ENCODE peak calls at places on chromosomes 3 and 15, in six cellular contexts. J is heart right ventricle, T is lung, S is AG04449, I is AG04450, D is A549. U is an unnamed sample.

GRCh38 chr3:94616833-94617232 is 554.0 kb downstream of the NSUN3 start:
- DNase-seq in S (no peak), J (no peak), I (no peak), D (peak; percentile 78), T (no peak), U (no peak)

GRCh38 chr3:16060358-16060852 is 114.1 kb upstream of the GALNT15 start:
- DNase-seq in T (peak; percentile 48), D (peak; percentile 98), S (peak; percentile 100), J (no peak), I (peak; percentile 99), U (peak; percentile 84)

GRCh38 chr3:62103531-62103930 is 269.8 kb downstream of the FEZF2 start:
- DNase-seq in T (no peak), J (no peak), I (no peak), S (no peak), D (no peak), U (no peak)

GRCh38 chr15:36136054-36136453 is 443.4 kb upstream of the CDIN1 start:
- DNase-seq in T (no peak), J (no peak), S (no peak), D (no peak), I (no peak), U (no peak)

GRCh38 chr15:66323312-66323928 is 30.1 kb downstream of the DIS3L start:
- DNase-seq in T (no peak), I (no peak), J (no peak), S (no peak), D (no peak), U (no peak)

GRCh38 chr3:194204036-194204792 is 68.3 kb downstream of the HES1 start:
- DNase-seq in I (no peak), J (no peak), S (no peak), D (no peak), T (no peak), U (no peak)

GRCh38 chr15:65836665-65837064 is 32.6 kb upstream of the RAB11A start:
- DNase-seq in S (no peak), T (no peak), I (no peak), D (no peak), J (no peak), U (no peak)

GRCh38 chr3:188262913-188263683 is 109.1 kb downstream of the LPP start:
- DNase-seq in I (no peak), D (peak; percentile 89), T (no peak), J (no peak), S (no peak), U (no peak)

GRCh38 chr3:69787436-69788168 is 48.3 kb downstream of the MITF start:
- DNase-seq in S (no peak), J (no peak), I (peak; percentile 29), D (peak; percentile 28), T (no peak), U (no peak)

GRCh38 chr3:77038468-77038927 is 1.4 kb upstream of the ROBO2 start:
- DNase-seq in S (peak; percentile 23), J (peak; percentile 38), I (peak; percentile 70), T (peak; percentile 55), D (peak; percentile 77), U (peak; percentile 77)

GRCh38 chr15:90149609-90150340 is 47.5 kb upstream of the IDH2 start:
- DNase-seq in I (no peak), T (no peak), S (no peak), J (no peak), D (no peak), U (no peak)

GRCh38 chr3:52532838-52533622 is 627 bp downstream of the NT5DC2 start:
- DNase-seq in S (no peak), J (peak; percentile 47), D (no peak), T (no peak), I (no peak), U (peak; percentile 58)

GRCh38 chr15:63351170-63351569 is 30.5 kb downstream of the CA12 start:
- DNase-seq in T (no peak), I (no peak), S (no peak), D (no peak), J (no peak), U (no peak)
- H3K4me3 ChIP-seq in T (no peak overlapping the region), I (no peak overlapping the region), S (no peak overlapping the region), D (no peak overlapping the region), J (no peak overlapping the region), U (no peak overlapping the region)

GRCh38 chr3:9401986-9402385 is 4.6 kb downstream of the SETD5 start:
- DNase-seq in J (no peak), I (no peak), T (no peak), S (no peak), D (no peak), U (no peak)
- H3K4me3 ChIP-seq in J (no peak overlapping the region), I (peak overlapping the region; percentile 31), T (no peak overlapping the region), S (no peak overlapping the region), D (peak overlapping the region; percentile 84), U (no peak overlapping the region)

DNA sequence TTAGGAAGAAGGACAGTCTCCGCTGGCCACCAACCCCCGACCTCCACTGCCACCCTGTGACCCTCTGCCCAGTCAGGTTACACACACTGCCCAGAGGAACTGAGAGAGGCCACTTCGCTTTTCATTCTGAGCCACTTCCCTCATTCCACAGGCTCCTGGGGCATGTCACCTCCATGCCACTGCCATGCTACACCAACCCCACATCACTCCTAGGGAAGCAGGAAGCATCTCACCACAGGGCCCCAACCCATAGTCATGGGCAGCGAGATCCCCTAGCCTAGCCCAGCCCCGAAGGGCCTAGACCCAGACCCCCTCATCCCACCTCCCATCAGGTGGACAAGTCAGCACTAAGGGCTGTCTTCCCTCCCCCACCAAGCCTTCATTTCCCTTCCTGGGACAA is 1.4 kb downstream of the PLCB2 start:
- DNase-seq in S (no peak), I (no peak), D (no peak), J (no peak), T (no peak), U (no peak)
- H3K4me3 ChIP-seq in S (no peak overlapping the region), I (no peak overlapping the region), D (no peak overlapping the region), J (no peak overlapping the region), T (no peak overlapping the region), U (no peak overlapping the region)

GRCh38 chr3:141326626-141327025 is 41.7 kb upstream of the ZBTB38 start:
- DNase-seq in I (no peak), T (no peak), J (no peak), S (no peak), D (no peak), U (no peak)

GRCh38 chr3:141328286-141329166 is 39.8 kb upstream of the ZBTB38 start:
- DNase-seq in D (no peak), J (peak; percentile 43), T (no peak), I (no peak), S (no peak), U (no peak)

GRCh38 chr3:141323936-141324704 is 44.2 kb upstream of the ZBTB38 start:
- DNase-seq in T (no peak), I (no peak), S (no peak), J (no peak), D (no peak), U (no peak)

GRCh38 chr3:141330235-141330634 is 38.1 kb upstream of the ZBTB38 start:
- DNase-seq in D (no peak), I (no peak), T (no peak), J (no peak), S (no peak), U (no peak)

DNA sequence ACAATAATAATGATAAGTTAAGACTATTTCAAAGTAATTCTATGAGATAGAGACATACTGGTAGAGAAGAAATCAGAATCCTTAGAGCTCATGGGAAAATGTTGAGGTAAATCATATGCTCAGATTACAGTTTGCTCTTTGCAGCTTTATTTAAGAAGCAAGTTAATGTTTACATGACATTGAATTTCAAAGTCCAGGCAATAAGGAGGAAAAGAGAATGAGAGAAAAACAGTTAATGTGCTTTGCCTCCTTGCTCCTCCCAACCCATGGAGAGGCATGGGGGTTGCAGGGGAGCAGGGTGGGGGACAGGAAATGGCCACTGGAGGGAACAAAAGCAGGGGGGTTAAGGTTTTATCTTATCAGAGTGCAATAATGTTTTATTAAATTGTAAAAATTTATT is 42.2 kb upstream of the ZBTB38 start:
- DNase-seq in T (no peak), I (no peak), S (no peak), D (peak; percentile 76), J (no peak), U (no peak)
- H3K4me3 ChIP-seq in T (no peak overlapping the region), I (no peak overlapping the region), S (no peak overlapping the region), D (no peak overlapping the region), J (no peak overlapping the region), U (no peak overlapping the region)

DNA sequence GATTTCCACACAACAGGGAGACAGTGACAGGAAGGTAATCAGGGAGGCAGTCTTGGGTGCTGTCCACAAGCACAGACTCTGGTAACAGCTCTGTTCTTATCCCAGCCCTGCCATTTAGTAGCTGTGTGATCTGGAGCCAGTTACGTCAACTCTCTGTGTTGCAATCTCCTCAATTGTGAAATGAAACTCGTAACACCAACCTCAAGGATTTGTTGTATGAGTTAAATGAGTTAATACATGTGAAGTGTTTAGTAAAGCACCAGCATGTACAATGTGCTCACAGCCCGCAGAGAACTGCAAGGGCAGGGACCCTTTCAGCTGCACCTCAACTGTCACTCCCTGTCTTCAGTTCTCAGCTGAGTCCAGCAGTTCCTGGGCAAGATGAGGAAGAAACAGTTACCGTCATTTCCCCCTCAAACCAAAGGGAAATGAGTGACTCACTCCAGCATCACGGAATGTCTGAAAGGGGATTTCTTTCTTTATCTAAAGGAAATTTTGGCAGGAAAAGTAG is 39.8 kb upstream of the MB21D2 start:
- DNase-seq in J (no peak), T (peak; percentile 52), S (peak; percentile 65), I (peak; percentile 76), D (peak; percentile 33), U (peak; percentile 86)
- H3K4me3 ChIP-seq in J (no peak overlapping the region), T (no peak overlapping the region), S (peak overlapping the region; percentile 38), I (peak overlapping the region; percentile 58), D (no peak overlapping the region), U (peak overlapping the region; percentile 6)

DNA sequence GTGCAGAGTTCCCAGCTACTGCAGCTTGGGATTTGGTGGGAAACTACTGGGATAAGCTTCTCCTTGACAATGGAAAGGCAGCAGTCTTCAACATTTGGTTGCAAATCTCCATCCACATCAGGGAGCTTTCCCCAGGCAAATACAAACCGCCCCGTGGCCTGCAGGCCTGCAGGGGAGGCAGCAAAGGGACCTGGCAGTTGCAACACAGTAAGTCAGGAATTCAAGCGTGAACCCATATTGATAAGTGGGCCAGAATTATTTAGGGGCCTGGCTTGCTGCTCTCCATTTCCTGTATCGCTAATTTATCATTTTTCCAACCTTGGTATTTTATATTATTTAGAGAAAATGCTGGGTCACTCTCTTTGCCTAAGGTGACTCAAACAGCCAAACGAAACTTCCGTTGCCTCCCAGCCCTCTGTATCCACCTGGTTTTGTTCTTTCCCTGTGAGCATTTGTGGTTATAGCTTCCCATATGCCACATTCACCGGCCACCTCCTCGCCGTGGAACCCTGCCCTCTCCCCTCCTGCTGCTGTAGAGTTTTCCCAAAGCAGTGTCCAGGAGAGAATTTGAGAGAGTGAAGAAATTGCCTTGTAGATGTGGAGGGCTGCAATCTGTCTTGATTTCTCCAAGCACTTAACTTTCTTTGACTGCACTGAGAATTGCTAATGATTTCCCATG is 34.8 kb downstream of the B3GALNT1 start:
- DNase-seq in I (no peak), T (no peak), S (no peak), J (no peak), D (no peak), U (no peak)
- H3K4me3 ChIP-seq in I (no peak overlapping the region), T (no peak overlapping the region), S (no peak overlapping the region), J (no peak overlapping the region), D (no peak overlapping the region), U (no peak overlapping the region)

U was measured in right atrium auricular region.